ENCODE peak calls at places on chromosomes 16 and 17, in nine cellular contexts. X is AG08395; K is stomach; Z is stimulated activated CD4-positive, alpha-beta T cell treated with anti-CD3 and anti-CD28 coated beads, Interleukin-15, amount 100 ng/mL, for 48 hours; O is IMR-90; A is activated T-cell treated with anti-CD3 and anti-CD28 coated beads for 1 hour; N is upper lobe of right lung; P is NCI-H2081; V is CD8-positive, alpha-beta memory T cell. M is an unnamed sample.

GRCh38 chr17:52030096-52030495 is 128.4 kb downstream of the CA10 start:
- DNase-seq in X (no peak), K (no peak), Z (no peak), O (no peak), A (no peak), N (no peak), P (no peak), V (no peak), M (no peak)

GRCh38 chr17:37067555-37068111 is 118.9 kb downstream of the AATF start:
- DNase-seq in X (peak), K (peak), Z (no peak), O (peak), A (no peak), N (no peak), P (no peak), V (no peak), M (peak)

GRCh38 chr17:5035356-5035755 is at the start of gene SLC52A1:
- DNase-seq in X (no peak), K (no peak), Z (no peak), O (no peak), A (no peak), N (no peak), P (no peak), V (no peak), M (no peak)

GRCh38 chr16:77374384-77374783 is 60.5 kb downstream of the ADAMTS18 start:
- DNase-seq in X (no peak), K (no peak), Z (no peak), O (no peak), A (no peak), N (no peak), P (no peak), V (no peak), M (peak)

GRCh38 chr17:47470836-47471235 is 60.1 kb upstream of the NPEPPS start:
- DNase-seq in X (no peak), K (no peak), Z (no peak), O (no peak), A (no peak), N (no peak), P (no peak), V (no peak), M (no peak)

GRCh38 chr17:71757956-71758355 is 362.9 kb upstream of the SOX9 start:
- DNase-seq in X (no peak), K (no peak), Z (no peak), O (no peak), A (no peak), N (no peak), P (no peak), V (no peak), M (no peak)

GRCh38 chr16:11004957-11005610 is 60.7 kb downstream of the CLEC16A start:
- DNase-seq in X (peak), K (no peak), Z (no peak), O (peak), A (no peak), N (no peak), P (no peak), V (no peak), M (no peak)

GRCh38 chr16:2770057-2770780 is 6.9 kb downstream of the ELOB start:
- DNase-seq in X (no peak), K (no peak), Z (no peak), O (no peak), A (no peak), N (peak), P (no peak), V (no peak), M (no peak)

GRCh38 chr16:51276335-51276734 is 125.3 kb upstream of the SALL1 start:
- DNase-seq in X (peak), K (no peak), Z (no peak), O (no peak), A (no peak), N (no peak), P (no peak), V (no peak), M (no peak)

GRCh38 chr17:47810200-47810821 is 11.3 kb downstream of the OSBPL7 start:
- DNase-seq in X (peak), K (peak), Z (no peak), O (peak), A (no peak), N (peak), P (no peak), V (peak), M (peak)

GRCh38 chr16:4574919-4575705 is 19.0 kb downstream of the C16orf96 start:
- DNase-seq in X (no peak), K (peak), Z (no peak), O (no peak), A (no peak), N (no peak), P (no peak), V (no peak), M (no peak)

GRCh38 chr17:42623732-42624596 is 14.5 kb downstream of the TUBG1 start:
- DNase-seq in X (no peak), K (peak), Z (no peak), O (peak), A (no peak), N (no peak), P (peak), V (no peak), M (peak)

M was measured in PC-9.